ENCODE peak calls at places on chromosomes 16 and 17, in seven cellular contexts. R is activated naive CD4-positive, alpha-beta T cell; Y is CD8-positive, alpha-beta memory T cell; L is heart left ventricle; Z is epithelial cell of esophagus; H is stimulated activated CD8-positive, alpha-beta memory T cell treated with anti-CD3 and anti-CD28 coated beads, Interleukin-7, amount 100 ng/mL, for 1 hour; T is NCI-H1092. V is an unnamed sample.

GRCh38 chr17:17976931-17977570 is 4.4 kb downstream of the DRC3 start:
- DNase-seq in Z (no peak), H (no peak), L (no peak), Y (no peak), R (no peak), T (no peak), V (no peak)

GRCh38 chr16:85704011-85704410 is 15.3 kb upstream of the GINS2 start:
- DNase-seq in Y (no peak), L (no peak), Z (no peak), R (no peak), T (no peak), H (no peak), V (no peak)

GRCh38 chr17:15287533-15288267 is 22.6 kb upstream of the PMP22 start:
- DNase-seq in Z (no peak), T (no peak), Y (no peak), L (peak), R (no peak), H (no peak), V (no peak)

GRCh38 chr17:78434455-78435329 is 56.2 kb downstream of the PGS1 start:
- DNase-seq in L (peak), Z (no peak), R (no peak), H (no peak), T (no peak), Y (no peak), V (no peak)

GRCh38 chr16:67163903-67164558 is 514 bp upstream of the HSF4 start:
- DNase-seq in Y (no peak), L (no peak), T (no peak), Z (no peak), H (no peak), R (no peak), V (no peak)

GRCh38 chr17:56222255-56222654 is 69.0 kb downstream of the ANKFN1 start:
- DNase-seq in R (no peak), T (no peak), L (no peak), Z (no peak), H (no peak), Y (no peak), V (no peak)

GRCh38 chr17:2949469-2950044 is 113.8 kb downstream of the OR1D5 start:
- DNase-seq in R (no peak), Z (peak), H (no peak), T (no peak), L (no peak), Y (no peak), V (no peak)

GRCh38 chr17:75326587-75326955 is 37.3 kb upstream of the SLC25A19 start:
- DNase-seq in L (no peak), Z (no peak), Y (no peak), T (no peak), H (no peak), R (no peak), V (no peak)

GRCh38 chr16:64121473-64121872 is 1000.4 kb downstream of the CDH11 start:
- DNase-seq in L (no peak), T (no peak), H (no peak), Z (peak), R (no peak), Y (no peak), V (no peak)

GRCh38 chr16:3953728-3954410 is 73.4 kb upstream of the CREBBP start:
- DNase-seq in R (no peak), Y (no peak), T (no peak), Z (no peak), L (no peak), H (no peak), V (no peak)

GRCh38 chr17:82493517-82493840 is 26.1 kb upstream of the FOXK2 start:
- DNase-seq in Z (no peak), T (no peak), L (no peak), Y (no peak), H (no peak), R (no peak), V (peak)

GRCh38 chr16:1945559-1946391 is 2.8 kb upstream of the MSRB1 start:
- DNase-seq in L (no peak), H (no peak), Z (no peak), T (no peak), R (no peak), Y (no peak), V (no peak)

GRCh38 chr17:45127583-45128300 is 4.6 kb downstream of the PLCD3 start:
- DNase-seq in T (no peak), L (peak), Z (peak), Y (no peak), H (no peak), R (no peak), V (no peak)

GRCh38 chr17:81165246-81166032 is at the start of gene PVALEF:
- DNase-seq in Z (no peak), R (no peak), T (no peak), L (no peak), H (no peak), Y (no peak), V (no peak)

GRCh38 chr16:15443753-15444152 is 9.4 kb downstream of the BMERB1 start:
- DNase-seq in H (no peak), Z (no peak), Y (no peak), T (no peak), R (no peak), L (no peak), V (no peak)

GRCh38 chr16:23069844-23070243 is 79.4 kb downstream of the USP31 start:
- DNase-seq in Y (no peak), H (no peak), Z (no peak), T (no peak), L (no peak), R (no peak), V (no peak)

GRCh38 chr17:73357318-73357717 is 45.5 kb upstream of the CDC42EP4 start:
- DNase-seq in H (no peak), L (peak), Y (no peak), R (no peak), T (no peak), Z (no peak), V (no peak)

GRCh38 chr16:8848231-8848938 is 20.4 kb downstream of the CARHSP1 start:
- DNase-seq in H (no peak), Z (no peak), R (no peak), T (no peak), L (no peak), Y (no peak), V (no peak)